ENCODE peak calls at places on chromosomes 7 and 10, in six cellular contexts. B is HepG2, K is uterus, Q is colonic mucosa, G is BJ, F is ovary. I is an unnamed sample.

GRCh38 chr10:128067691-128068397 is 58.4 kb downstream of the MKI67 start:
- DNase-seq in F (no peak), B (no peak), Q (no peak), K (no peak), G (no peak), I (no peak)

GRCh38 chr10:110221721-110222261 is 14.4 kb downstream of the MXI1 start:
- DNase-seq in F (peak; percentile 84), Q (peak; percentile 54), K (peak; percentile 92), G (peak; percentile 77), B (no peak), I (peak; percentile 91)

GRCh38 chr7:129779602-129780256 is 168.2 kb downstream of the NRF1 start:
- DNase-seq in Q (no peak), G (no peak), K (no peak), F (no peak), B (peak; percentile 61), I (no peak)

GRCh38 chr10:7119325-7120015 is 291.4 kb downstream of the SFMBT2 start:
- DNase-seq in F (no peak), G (no peak), B (no peak), K (no peak), Q (no peak), I (no peak)

GRCh38 chr7:27143022-27143949 is at the start of gene HOXA5:
- DNase-seq in Q (peak; percentile 85), G (no peak), K (peak; percentile 71), B (peak; percentile 90), F (no peak), I (peak; percentile 85)

GRCh38 chr7:133649593-133649992 is 396.7 kb downstream of the EXOC4 start:
- DNase-seq in K (no peak), G (no peak), Q (no peak), F (no peak), B (no peak), I (peak; percentile 72)

GRCh38 chr7:44291733-44292395 is 33.5 kb downstream of the CAMK2B start:
- DNase-seq in B (no peak), G (no peak), F (peak; percentile 26), K (peak; percentile 2), Q (no peak), I (no peak)

GRCh38 chr7:55361560-55361959 is 3.6 kb upstream of the LANCL2 start:
- DNase-seq in G (no peak), K (no peak), Q (no peak), B (no peak), F (no peak), I (no peak)

GRCh38 chr10:14601872-14602725 is 172.6 kb downstream of the FAM107B start:
- DNase-seq in K (peak; percentile 41), G (peak; percentile 31), F (no peak), Q (no peak), B (peak; percentile 72), I (peak; percentile 73)

GRCh38 chr7:143334244-143334643 is 18.3 kb downstream of the CLCN1 start:
- DNase-seq in B (no peak), K (no peak), F (no peak), G (no peak), Q (no peak), I (no peak)

GRCh38 chr10:63720072-63720537 is 198.9 kb downstream of the REEP3 start:
- DNase-seq in B (peak; percentile 48), K (peak; percentile 56), G (no peak), F (no peak), Q (peak; percentile 69), I (peak; percentile 42)

GRCh38 chr10:33116293-33116697 is 158.3 kb upstream of the ITGB1 start:
- DNase-seq in B (peak; percentile 53), Q (no peak), K (peak; percentile 23), F (peak; percentile 49), G (no peak), I (peak; percentile 44)

GRCh38 chr7:135964254-135964653 is 12.9 kb downstream of the MTPN start:
- DNase-seq in Q (no peak), F (no peak), B (no peak), G (no peak), K (no peak), I (peak; percentile 51)

GRCh38 chr10:128254486-128254885 is 128.3 kb upstream of the MKI67 start:
- DNase-seq in K (no peak), G (no peak), Q (no peak), B (no peak), F (no peak), I (no peak)

GRCh38 chr7:79820387-79820786 is 314.2 kb upstream of the GNAI1 start:
- DNase-seq in B (no peak), Q (peak; percentile 36), K (no peak), G (no peak), F (peak; percentile 81), I (peak; percentile 67)

GRCh38 chr7:143514995-143515735 is 37.5 kb downstream of the TAS2R41 start:
- DNase-seq in B (no peak), F (no peak), Q (no peak), G (no peak), K (no peak), I (peak; percentile 36)

GRCh38 chr10:6619663-6620062 is 39.6 kb upstream of the PRKCQ start:
- DNase-seq in K (peak; percentile 16), Q (no peak), F (no peak), G (no peak), B (no peak), I (no peak)

GRCh38 chr10:113021268-113022028 is 71.4 kb downstream of the TCF7L2 start:
- DNase-seq in G (no peak), F (no peak), B (no peak), Q (no peak), K (no peak), I (peak; percentile 32)

GRCh38 chr10:15571570-15571969 is 148.2 kb downstream of the ITGA8 start:
- DNase-seq in G (no peak), B (no peak), Q (no peak), K (peak; percentile 47), F (peak; percentile 67), I (peak; percentile 68)

GRCh38 chr10:58064714-58065528 is 202.8 kb downstream of the IPMK start:
- DNase-seq in Q (peak; percentile 45), F (no peak), B (peak; percentile 35), G (no peak), K (no peak), I (peak; percentile 61)

GRCh38 chr10:132200344-132201110 is 13.8 kb downstream of the DPYSL4 start:
- DNase-seq in B (no peak), Q (no peak), F (no peak), K (no peak), G (no peak), I (no peak)

GRCh38 chr7:43583424-43584199 is 704 bp downstream of the STK17A start:
- DNase-seq in G (no peak), K (peak; percentile 59), Q (peak; percentile 70), F (peak; percentile 77), B (peak; percentile 25), I (peak; percentile 58)

GRCh38 chr7:36513393-36513792 is 123.7 kb downstream of the ANLN start:
- DNase-seq in F (no peak), K (no peak), B (no peak), G (no peak), Q (no peak), I (no peak)

DNA sequence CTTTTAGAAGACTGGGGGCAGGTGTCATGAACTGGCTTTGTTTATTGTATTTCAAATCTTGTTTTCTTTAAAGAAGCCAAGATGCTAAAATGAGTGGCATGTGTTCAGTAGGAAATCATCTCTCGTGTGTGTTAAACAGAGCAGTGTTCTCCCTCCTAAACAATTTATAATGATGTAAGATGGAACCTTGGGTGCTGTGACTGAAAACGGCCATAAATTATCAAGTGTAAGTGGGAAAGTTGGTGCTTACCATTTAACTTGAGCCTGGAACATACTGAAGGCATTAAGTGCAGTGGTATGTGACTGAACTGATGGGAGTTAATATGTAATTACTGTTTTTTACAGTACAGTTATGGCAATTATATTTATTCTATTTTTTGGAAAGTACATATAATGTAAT is 121.0 kb downstream of the CELF2 start:
- DNase-seq in G (no peak), Q (no peak), B (no peak), K (no peak), F (no peak), I (no peak)
- TF ChIP-seq CTCF in G (no peak), Q (no peak), B (no peak), K (no peak), F (no peak), I (no peak)

GRCh38 chr7:91869661-91870060 is 10.8 kb downstream of the MTERF1 start:
- DNase-seq in G (no peak), F (no peak), B (no peak), Q (no peak), K (no peak), I (no peak)
- TF ChIP-seq CTCF in G (no peak), F (no peak), B (no peak), Q (no peak), K (no peak), I (no peak)

DNA sequence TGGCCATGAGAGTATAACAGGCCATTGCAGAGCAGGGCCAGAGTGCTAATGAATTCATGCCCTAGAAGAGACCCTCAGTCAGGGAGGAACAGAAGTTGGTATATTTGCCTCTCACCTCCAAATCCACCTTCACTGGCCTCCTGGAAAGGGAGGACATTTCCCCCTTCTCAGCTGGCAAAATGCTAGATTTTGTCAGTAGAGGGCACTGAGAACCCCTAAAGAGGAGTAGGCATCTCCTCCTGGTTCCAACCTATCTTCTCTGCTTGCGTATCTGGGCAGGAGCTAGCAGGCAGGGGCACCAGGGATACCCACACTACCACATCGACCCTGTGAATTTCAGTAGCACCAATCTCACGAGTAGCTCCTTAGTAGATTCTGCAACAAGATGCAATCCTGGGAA is 79.8 kb upstream of the GHITM start:
- DNase-seq in G (no peak), F (no peak), B (no peak), Q (no peak), K (no peak), I (peak; percentile 1)
- TF ChIP-seq CTCF in G (no peak), F (no peak), B (no peak), Q (no peak), K (no peak), I (peak; percentile 21)

GRCh38 chr10:22437620-22438588 is 92.6 kb downstream of the SPAG6 start:
- DNase-seq in F (peak; percentile 70), K (peak; percentile 46), Q (no peak), B (peak; percentile 62), G (no peak), I (no peak)

GRCh38 chr10:22435650-22436049 is 90.4 kb downstream of the SPAG6 start:
- DNase-seq in F (peak; percentile 33), G (no peak), K (no peak), Q (no peak), B (no peak), I (no peak)

GRCh38 chr10:22436526-22436892 is 91.2 kb downstream of the SPAG6 start:
- DNase-seq in B (no peak), K (peak; percentile 33), G (no peak), F (no peak), Q (no peak), I (no peak)

GRCh38 chr10:22438714-22439113 is 93.4 kb downstream of the SPAG6 start:
- DNase-seq in G (no peak), Q (no peak), F (no peak), K (no peak), B (no peak), I (no peak)

DNA sequence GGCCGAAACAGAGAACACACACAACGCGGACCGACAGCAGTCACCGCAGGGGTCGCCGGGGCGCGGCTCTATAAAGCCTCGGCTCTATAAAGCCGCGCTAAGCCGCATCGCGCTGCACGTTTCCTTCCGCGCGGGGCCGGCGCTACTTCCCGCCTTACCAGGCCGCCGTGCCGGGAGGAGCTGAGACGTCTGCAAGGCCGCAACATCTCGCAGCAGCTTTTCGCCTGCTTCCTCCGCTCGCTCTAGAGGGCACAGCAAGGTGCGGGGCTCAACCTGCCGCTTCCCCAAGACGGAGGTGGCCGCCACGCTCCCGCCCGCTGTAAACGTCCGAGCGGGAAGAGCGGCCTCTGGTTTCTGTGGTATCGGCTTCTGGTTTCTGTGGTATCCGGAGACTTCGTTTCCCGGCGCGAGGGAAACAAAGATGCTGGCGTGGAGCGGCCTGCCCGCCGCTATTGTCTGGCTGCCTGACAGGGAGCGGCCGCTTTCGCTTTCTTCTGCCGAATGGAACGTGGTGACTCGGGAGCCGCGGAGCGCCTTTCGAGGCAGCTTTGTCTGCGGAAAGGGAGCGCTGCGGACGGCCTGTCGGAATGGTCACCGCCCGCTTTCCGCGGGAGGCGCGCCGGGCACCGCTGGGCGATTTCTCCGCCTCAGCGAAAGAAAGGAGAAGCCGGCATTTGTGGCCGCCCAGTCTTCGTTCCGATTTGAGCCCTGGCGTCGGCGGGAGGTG is 91.8 kb downstream of the SPAG6 start:
- DNase-seq in F (peak; percentile 95), K (peak; percentile 90), Q (peak; percentile 88), B (peak; percentile 10), G (no peak), I (peak; percentile 95)
- TF ChIP-seq CTCF in F (no peak), K (peak; percentile 6), Q (no peak), B (no peak), G (peak; percentile 13), I (no peak)